ENCODE peak calls at places on chromosomes 2 and 18, in ten cellular contexts. One of them, this sample, is unnamed.

GRCh38 chr18:34867520-34867919 is 157.4 kb downstream of the DTNA start:
- DNase-seq in lower lobe of right lung: no peak
- DNase-seq in left colon: peak
- DNase-seq in activated T-cell treated with anti-CD3 and anti-CD28 coated beads for 1 hour: no peak
- DNase-seq in right lobe of liver: no peak
- DNase-seq in left ventricle myocardium inferior: no peak
- DNase-seq in EH: no peak
- DNase-seq in MV-4-11: no peak
- DNase-seq in HEK293T: peak
- DNase-seq in endothelial cell of umbilical vein: peak
- DNase-seq in this sample: no peak

GRCh38 chr2:239928457-239929350 is 96.4 kb downstream of the NDUFA10 start:
- DNase-seq in left ventricle myocardium inferior: peak
- DNase-seq in HEK293T: no peak
- DNase-seq in EH: no peak
- DNase-seq in activated T-cell treated with anti-CD3 and anti-CD28 coated beads for 1 hour: no peak
- DNase-seq in MV-4-11: no peak
- DNase-seq in lower lobe of right lung: peak
- DNase-seq in endothelial cell of umbilical vein: no peak
- DNase-seq in left colon: no peak
- DNase-seq in right lobe of liver: no peak
- DNase-seq in this sample: peak

GRCh38 chr2:225434014-225434413 is 34.5 kb downstream of the NYAP2 start:
- DNase-seq in left colon: no peak
- DNase-seq in right lobe of liver: no peak
- DNase-seq in MV-4-11: no peak
- DNase-seq in EH: no peak
- DNase-seq in lower lobe of right lung: no peak
- DNase-seq in activated T-cell treated with anti-CD3 and anti-CD28 coated beads for 1 hour: no peak
- DNase-seq in left ventricle myocardium inferior: no peak
- DNase-seq in endothelial cell of umbilical vein: no peak
- DNase-seq in HEK293T: no peak
- DNase-seq in this sample: no peak

GRCh38 chr18:48848641-48849143 is 102.1 kb downstream of the SMAD7 start:
- DNase-seq in left ventricle myocardium inferior: peak
- DNase-seq in activated T-cell treated with anti-CD3 and anti-CD28 coated beads for 1 hour: no peak
- DNase-seq in left colon: no peak
- DNase-seq in HEK293T: no peak
- DNase-seq in EH: no peak
- DNase-seq in right lobe of liver: no peak
- DNase-seq in lower lobe of right lung: no peak
- DNase-seq in MV-4-11: no peak
- DNase-seq in endothelial cell of umbilical vein: peak
- DNase-seq in this sample: no peak

GRCh38 chr18:46264255-46264654 is 160.1 kb downstream of the HAUS1 start:
- DNase-seq in EH: peak
- DNase-seq in right lobe of liver: no peak
- DNase-seq in endothelial cell of umbilical vein: peak
- DNase-seq in activated T-cell treated with anti-CD3 and anti-CD28 coated beads for 1 hour: no peak
- DNase-seq in left colon: no peak
- DNase-seq in MV-4-11: no peak
- DNase-seq in HEK293T: no peak
- DNase-seq in lower lobe of right lung: no peak
- DNase-seq in left ventricle myocardium inferior: no peak
- DNase-seq in this sample: no peak

GRCh38 chr2:231394201-231395141 is 1.0 kb upstream of the B3GNT7 start:
- DNase-seq in right lobe of liver: no peak
- DNase-seq in left ventricle myocardium inferior: no peak
- DNase-seq in lower lobe of right lung: no peak
- DNase-seq in left colon: peak
- DNase-seq in activated T-cell treated with anti-CD3 and anti-CD28 coated beads for 1 hour: no peak
- DNase-seq in EH: no peak
- DNase-seq in MV-4-11: peak
- DNase-seq in endothelial cell of umbilical vein: no peak
- DNase-seq in HEK293T: no peak
- DNase-seq in this sample: no peak

GRCh38 chr2:219429958-219430586 is 4.6 kb upstream of the SPEG start:
- DNase-seq in lower lobe of right lung: no peak
- DNase-seq in right lobe of liver: no peak
- DNase-seq in EH: no peak
- DNase-seq in left colon: no peak
- DNase-seq in activated T-cell treated with anti-CD3 and anti-CD28 coated beads for 1 hour: no peak
- DNase-seq in endothelial cell of umbilical vein: no peak
- DNase-seq in HEK293T: no peak
- DNase-seq in left ventricle myocardium inferior: no peak
- DNase-seq in MV-4-11: no peak
- DNase-seq in this sample: no peak

GRCh38 chr2:47086054-47086471 is 69.0 kb downstream of the STPG4 start:
- DNase-seq in left ventricle myocardium inferior: no peak
- DNase-seq in HEK293T: no peak
- DNase-seq in right lobe of liver: no peak
- DNase-seq in EH: no peak
- DNase-seq in lower lobe of right lung: no peak
- DNase-seq in endothelial cell of umbilical vein: peak
- DNase-seq in left colon: no peak
- DNase-seq in MV-4-11: no peak
- DNase-seq in activated T-cell treated with anti-CD3 and anti-CD28 coated beads for 1 hour: no peak
- DNase-seq in this sample: no peak

GRCh38 chr2:86426271-86426670 is 14.9 kb upstream of the KDM3A start:
- DNase-seq in left colon: no peak
- DNase-seq in left ventricle myocardium inferior: no peak
- DNase-seq in activated T-cell treated with anti-CD3 and anti-CD28 coated beads for 1 hour: no peak
- DNase-seq in endothelial cell of umbilical vein: no peak
- DNase-seq in HEK293T: no peak
- DNase-seq in right lobe of liver: no peak
- DNase-seq in EH: no peak
- DNase-seq in MV-4-11: no peak
- DNase-seq in lower lobe of right lung: no peak
- DNase-seq in this sample: no peak

GRCh38 chr2:24203787-24204150 is 28.9 kb downstream of the FAM228A start:
- DNase-seq in HEK293T: no peak
- DNase-seq in left colon: no peak
- DNase-seq in MV-4-11: no peak
- DNase-seq in endothelial cell of umbilical vein: no peak
- DNase-seq in right lobe of liver: no peak
- DNase-seq in left ventricle myocardium inferior: no peak
- DNase-seq in lower lobe of right lung: no peak
- DNase-seq in activated T-cell treated with anti-CD3 and anti-CD28 coated beads for 1 hour: no peak
- DNase-seq in EH: no peak
- DNase-seq in this sample: no peak

GRCh38 chr18:26386002-26386401 is 159.8 kb downstream of the TAF4B start:
- DNase-seq in activated T-cell treated with anti-CD3 and anti-CD28 coated beads for 1 hour: no peak
- DNase-seq in left colon: no peak
- DNase-seq in EH: peak
- DNase-seq in MV-4-11: no peak
- DNase-seq in lower lobe of right lung: no peak
- DNase-seq in right lobe of liver: no peak
- DNase-seq in endothelial cell of umbilical vein: peak
- DNase-seq in HEK293T: no peak
- DNase-seq in left ventricle myocardium inferior: no peak
- DNase-seq in this sample: no peak

GRCh38 chr2:237726401-237726830 is 72.2 kb upstream of the RBM44 start:
- DNase-seq in left colon: no peak
- DNase-seq in right lobe of liver: no peak
- DNase-seq in lower lobe of right lung: no peak
- DNase-seq in MV-4-11: no peak
- DNase-seq in EH: peak
- DNase-seq in left ventricle myocardium inferior: no peak
- DNase-seq in HEK293T: no peak
- DNase-seq in activated T-cell treated with anti-CD3 and anti-CD28 coated beads for 1 hour: no peak
- DNase-seq in endothelial cell of umbilical vein: peak
- DNase-seq in this sample: peak

GRCh38 chr2:46283693-46284092 is 13.5 kb upstream of the EPAS1 start:
- DNase-seq in left colon: no peak
- DNase-seq in left ventricle myocardium inferior: no peak
- DNase-seq in EH: no peak
- DNase-seq in activated T-cell treated with anti-CD3 and anti-CD28 coated beads for 1 hour: no peak
- DNase-seq in HEK293T: no peak
- DNase-seq in MV-4-11: no peak
- DNase-seq in endothelial cell of umbilical vein: no peak
- DNase-seq in lower lobe of right lung: no peak
- DNase-seq in right lobe of liver: no peak
- DNase-seq in this sample: no peak

GRCh38 chr18:40210696-40211095 is 1744.3 kb upstream of the PIK3C3 start:
- DNase-seq in MV-4-11: no peak
- DNase-seq in lower lobe of right lung: no peak
- DNase-seq in right lobe of liver: no peak
- DNase-seq in left ventricle myocardium inferior: no peak
- DNase-seq in EH: no peak
- DNase-seq in activated T-cell treated with anti-CD3 and anti-CD28 coated beads for 1 hour: no peak
- DNase-seq in left colon: no peak
- DNase-seq in endothelial cell of umbilical vein: no peak
- DNase-seq in HEK293T: no peak
- DNase-seq in this sample: no peak

GRCh38 chr2:158034198-158034831 is 67.4 kb upstream of the UPP2 start:
- DNase-seq in EH: peak
- DNase-seq in activated T-cell treated with anti-CD3 and anti-CD28 coated beads for 1 hour: no peak
- DNase-seq in endothelial cell of umbilical vein: peak
- DNase-seq in HEK293T: peak
- DNase-seq in left colon: peak
- DNase-seq in left ventricle myocardium inferior: no peak
- DNase-seq in right lobe of liver: no peak
- DNase-seq in MV-4-11: peak
- DNase-seq in lower lobe of right lung: no peak
- DNase-seq in this sample: no peak

GRCh38 chr2:127526142-127526939 is at the start of gene IWS1:
- DNase-seq in MV-4-11: peak
- DNase-seq in right lobe of liver: peak
- DNase-seq in lower lobe of right lung: peak
- DNase-seq in endothelial cell of umbilical vein: peak
- DNase-seq in left ventricle myocardium inferior: peak
- DNase-seq in activated T-cell treated with anti-CD3 and anti-CD28 coated beads for 1 hour: peak
- DNase-seq in left colon: peak
- DNase-seq in HEK293T: peak
- DNase-seq in EH: peak
- DNase-seq in this sample: peak

GRCh38 chr2:11691071-11691660 is 21.2 kb upstream of the NTSR2 start:
- DNase-seq in right lobe of liver: no peak
- DNase-seq in activated T-cell treated with anti-CD3 and anti-CD28 coated beads for 1 hour: no peak
- DNase-seq in MV-4-11: peak
- DNase-seq in lower lobe of right lung: no peak
- DNase-seq in EH: no peak
- DNase-seq in endothelial cell of umbilical vein: no peak
- DNase-seq in left colon: no peak
- DNase-seq in HEK293T: no peak
- DNase-seq in left ventricle myocardium inferior: no peak
- DNase-seq in this sample: peak

GRCh38 chr2:128196026-128196822 is 105.2 kb downstream of the UGGT1 start:
- DNase-seq in endothelial cell of umbilical vein: peak
- DNase-seq in left colon: peak
- DNase-seq in left ventricle myocardium inferior: no peak
- DNase-seq in lower lobe of right lung: no peak
- DNase-seq in MV-4-11: peak
- DNase-seq in activated T-cell treated with anti-CD3 and anti-CD28 coated beads for 1 hour: no peak
- DNase-seq in EH: peak
- DNase-seq in right lobe of liver: no peak
- DNase-seq in HEK293T: no peak
- DNase-seq in this sample: no peak

GRCh38 chr18:13381907-13382682 is 163.5 kb downstream of the LDLRAD4 start:
- DNase-seq in HEK293T: no peak
- DNase-seq in lower lobe of right lung: peak
- DNase-seq in left colon: peak
- DNase-seq in activated T-cell treated with anti-CD3 and anti-CD28 coated beads for 1 hour: no peak
- DNase-seq in EH: peak
- DNase-seq in endothelial cell of umbilical vein: peak
- DNase-seq in MV-4-11: peak
- DNase-seq in right lobe of liver: no peak
- DNase-seq in left ventricle myocardium inferior: peak
- DNase-seq in this sample: peak

GRCh38 chr18:63074987-63075404 is 244.6 kb downstream of the BCL2 start:
- DNase-seq in endothelial cell of umbilical vein: peak
- DNase-seq in lower lobe of right lung: peak
- DNase-seq in left colon: peak
- DNase-seq in activated T-cell treated with anti-CD3 and anti-CD28 coated beads for 1 hour: peak
- DNase-seq in MV-4-11: peak
- DNase-seq in EH: peak
- DNase-seq in HEK293T: peak
- DNase-seq in right lobe of liver: peak
- DNase-seq in left ventricle myocardium inferior: peak
- DNase-seq in this sample: peak

GRCh38 chr2:42558827-42559226 is 9.6 kb upstream of the MTA3 start:
- DNase-seq in endothelial cell of umbilical vein: no peak
- DNase-seq in HEK293T: no peak
- DNase-seq in lower lobe of right lung: no peak
- DNase-seq in EH: no peak
- DNase-seq in left colon: peak
- DNase-seq in activated T-cell treated with anti-CD3 and anti-CD28 coated beads for 1 hour: no peak
- DNase-seq in left ventricle myocardium inferior: no peak
- DNase-seq in MV-4-11: no peak
- DNase-seq in right lobe of liver: peak
- DNase-seq in this sample: no peak

GRCh38 chr2:46487667-46488333 is 8.4 kb downstream of the TMEM247 start:
- DNase-seq in left ventricle myocardium inferior: peak
- DNase-seq in EH: peak
- DNase-seq in right lobe of liver: peak
- DNase-seq in left colon: peak
- DNase-seq in MV-4-11: no peak
- DNase-seq in endothelial cell of umbilical vein: peak
- DNase-seq in activated T-cell treated with anti-CD3 and anti-CD28 coated beads for 1 hour: no peak
- DNase-seq in lower lobe of right lung: peak
- DNase-seq in HEK293T: no peak
- DNase-seq in this sample: peak

GRCh38 chr18:75455249-75456183 is 28.0 kb upstream of the SMIM21 start:
- DNase-seq in lower lobe of right lung: no peak
- DNase-seq in right lobe of liver: no peak
- DNase-seq in EH: peak
- DNase-seq in left ventricle myocardium inferior: peak
- DNase-seq in activated T-cell treated with anti-CD3 and anti-CD28 coated beads for 1 hour: no peak
- DNase-seq in left colon: no peak
- DNase-seq in MV-4-11: no peak
- DNase-seq in endothelial cell of umbilical vein: peak
- DNase-seq in HEK293T: no peak
- DNase-seq in this sample: no peak

GRCh38 chr2:96839288-96839874 is 4.4 kb downstream of the ANKRD23 start:
- DNase-seq in activated T-cell treated with anti-CD3 and anti-CD28 coated beads for 1 hour: peak
- DNase-seq in right lobe of liver: no peak
- DNase-seq in HEK293T: no peak
- DNase-seq in left ventricle myocardium inferior: peak
- DNase-seq in EH: peak
- DNase-seq in endothelial cell of umbilical vein: no peak
- DNase-seq in lower lobe of right lung: peak
- DNase-seq in left colon: peak
- DNase-seq in MV-4-11: no peak
- DNase-seq in this sample: no peak

GRCh38 chr2:219442206-219443015 is 7.8 kb downstream of the SPEG start:
- DNase-seq in EH: peak
- DNase-seq in left ventricle myocardium inferior: no peak
- DNase-seq in right lobe of liver: no peak
- DNase-seq in left colon: no peak
- DNase-seq in lower lobe of right lung: no peak
- DNase-seq in HEK293T: no peak
- DNase-seq in activated T-cell treated with anti-CD3 and anti-CD28 coated beads for 1 hour: no peak
- DNase-seq in endothelial cell of umbilical vein: no peak
- DNase-seq in MV-4-11: no peak
- DNase-seq in this sample: no peak

GRCh38 chr2:42908538-42909200 is 116.3 kb upstream of the HAAO start:
- DNase-seq in EH: peak
- DNase-seq in HEK293T: no peak
- DNase-seq in MV-4-11: no peak
- DNase-seq in left colon: no peak
- DNase-seq in right lobe of liver: no peak
- DNase-seq in endothelial cell of umbilical vein: no peak
- DNase-seq in left ventricle myocardium inferior: no peak
- DNase-seq in lower lobe of right lung: no peak
- DNase-seq in activated T-cell treated with anti-CD3 and anti-CD28 coated beads for 1 hour: no peak
- DNase-seq in this sample: no peak

GRCh38 chr2:103448416-103448815 is 686.6 kb downstream of the TMEM182 start:
- DNase-seq in lower lobe of right lung: no peak
- DNase-seq in activated T-cell treated with anti-CD3 and anti-CD28 coated beads for 1 hour: no peak
- DNase-seq in endothelial cell of umbilical vein: no peak
- DNase-seq in EH: no peak
- DNase-seq in left colon: no peak
- DNase-seq in right lobe of liver: no peak
- DNase-seq in HEK293T: no peak
- DNase-seq in MV-4-11: no peak
- DNase-seq in left ventricle myocardium inferior: no peak
- DNase-seq in this sample: no peak